ENCODE peak calls at places on chromosomes 4 and X, in four cellular contexts. Y is GM12891, X is GM12878, U is K562. N is an unnamed sample.

GRCh38 chr4:177554966-177555574 is 112.8 kb upstream of the AGA start:
- DNase-seq in Y (peak), X (no peak), U (peak), N (peak)

GRCh38 chr4:160044693-160045092 is 941.8 kb downstream of the RAPGEF2 start:
- DNase-seq in Y (no peak), X (peak), U (no peak), N (no peak)

GRCh38 chrX:117898206-117898605 is 218.4 kb downstream of the KLHL13 start:
- DNase-seq in Y (no peak), X (no peak), U (no peak), N (no peak)

GRCh38 chrX:78958419-78959116 is 13.4 kb downstream of the P2RY10 start:
- DNase-seq in Y (no peak), X (no peak), U (no peak), N (no peak)

GRCh38 chrX:45196701-45197100 is 4.0 kb downstream of the DIPK2B start:
- DNase-seq in Y (no peak), X (no peak), U (no peak), N (no peak)

GRCh38 chr4:41070516-41071281 is 143.6 kb downstream of the APBB2 start:
- DNase-seq in Y (no peak), X (no peak), U (no peak), N (no peak)

GRCh38 chr4:165331316-165331715 is 3.8 kb downstream of the MSMO1 start:
- DNase-seq in Y (no peak), X (no peak), U (no peak), N (no peak)

GRCh38 chr4:154001187-154001586 is 212.3 kb upstream of the SFRP2 start:
- DNase-seq in Y (no peak), X (no peak), U (no peak), N (no peak)

DNA sequence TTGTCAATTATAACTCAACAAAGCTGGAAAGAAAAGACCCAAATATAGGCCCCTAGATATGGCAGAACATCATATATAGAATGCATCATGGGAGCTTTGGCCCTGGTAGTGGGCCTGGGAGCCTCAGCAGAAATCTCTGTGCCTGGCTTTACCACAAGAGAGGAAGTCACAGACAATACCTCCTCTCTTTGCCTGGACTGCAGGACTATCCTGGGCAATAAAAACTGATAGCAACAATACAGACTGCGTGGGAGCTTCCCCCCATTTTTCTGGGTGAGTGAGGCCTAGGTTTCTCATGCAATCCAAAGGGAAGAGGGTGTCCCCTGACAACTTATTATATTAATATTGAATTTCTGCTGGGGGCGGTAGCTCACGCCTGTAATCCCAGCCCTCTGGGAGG is 64.0 kb upstream of the NFKB1 start:
- DNase-seq in Y (no peak), X (no peak), U (no peak), N (peak)
- TF ChIP-seq SPI1 in Y (no peak), X (peak), U (no peak), N (peak)

DNA sequence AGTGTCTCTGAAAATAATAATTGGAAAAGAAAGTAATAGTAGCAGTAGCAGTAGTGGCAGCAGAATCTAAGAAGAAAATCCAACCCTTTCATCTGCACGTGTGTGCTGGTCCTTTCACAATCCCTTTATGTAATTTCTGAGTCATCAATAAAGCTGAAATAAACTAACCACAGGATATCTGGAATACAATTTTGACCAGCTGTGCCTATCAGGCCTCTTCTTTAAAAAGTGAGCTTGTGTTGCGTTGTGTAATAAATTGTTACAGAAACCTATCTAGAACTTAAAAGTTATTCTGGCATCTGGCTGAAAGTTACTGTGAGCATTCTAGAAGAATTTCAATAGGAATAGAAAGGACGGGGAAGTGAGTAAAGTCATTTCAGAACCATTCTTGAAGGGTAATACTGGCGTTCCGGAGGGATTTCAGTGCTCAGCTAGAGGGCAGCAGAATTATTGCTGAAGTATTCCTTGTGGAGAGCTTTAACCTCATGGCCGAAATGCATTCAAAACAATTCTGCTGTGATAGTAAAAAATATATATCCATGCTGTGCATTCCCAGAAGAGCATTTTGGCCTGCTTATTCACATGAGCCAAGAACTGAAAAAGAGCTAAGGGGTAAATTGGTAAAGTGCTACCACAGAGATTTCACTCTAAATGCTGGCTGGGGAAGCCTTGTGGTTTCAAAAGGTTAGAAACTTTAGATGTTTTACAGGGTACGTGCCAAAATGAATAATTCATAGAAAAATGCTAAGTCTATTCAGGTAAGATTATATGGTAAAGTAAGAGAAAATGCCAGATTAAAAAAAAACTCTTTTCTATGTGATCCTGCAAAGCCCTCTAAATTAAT is 260.6 kb downstream of the NKX6-1 start:
- DNase-seq in Y (no peak), X (no peak), U (no peak), N (no peak)
- TF ChIP-seq SPI1 in Y (no peak), X (no peak), U (no peak), N (no peak)

GRCh38 chr4:78291277-78291676 is 234.2 kb downstream of the FRAS1 start:
- DNase-seq in Y (no peak), X (no peak), U (no peak), N (no peak)

GRCh38 chr4:78286281-78286680 is 229.2 kb downstream of the FRAS1 start:
- DNase-seq in Y (no peak), X (no peak), U (no peak), N (no peak)

GRCh38 chr4:78293348-78293747 is 236.2 kb downstream of the FRAS1 start:
- DNase-seq in Y (no peak), X (no peak), U (no peak), N (no peak)

GRCh38 chr4:78292336-78292735 is 235.2 kb downstream of the FRAS1 start:
- DNase-seq in Y (no peak), X (no peak), U (no peak), N (no peak)

GRCh38 chr4:78288327-78288726 is 231.2 kb downstream of the FRAS1 start:
- DNase-seq in Y (no peak), X (no peak), U (no peak), N (no peak)
- TF ChIP-seq SPI1 in Y (no peak), X (no peak), U (no peak), N (no peak)

GRCh38 chrX:20829665-20830481 is 544.3 kb upstream of the CNKSR2 start:
- DNase-seq in Y (no peak), X (no peak), U (no peak), N (no peak)
- TF ChIP-seq SPI1 in Y (no peak), X (no peak), U (no peak), N (no peak)

DNA sequence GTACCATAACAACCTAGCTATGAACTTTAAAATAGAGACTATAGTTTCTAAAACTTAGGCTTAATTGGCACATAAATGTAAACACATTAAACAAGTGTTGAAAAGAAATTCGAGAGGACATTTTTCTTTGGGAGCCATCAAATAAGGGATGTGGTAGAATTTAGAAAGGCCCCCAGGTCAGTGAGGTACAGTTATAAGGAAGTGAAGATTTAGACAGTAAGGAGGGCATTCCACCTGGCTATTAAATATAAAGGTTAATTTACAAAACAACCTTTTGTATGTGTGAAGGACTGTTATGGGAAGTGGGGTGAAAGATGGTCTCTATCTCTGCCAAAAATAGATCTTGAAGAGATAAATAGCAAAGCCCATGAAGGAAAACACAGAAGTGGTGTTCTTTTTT is 83.9 kb downstream of the AFF1 start:
- DNase-seq in Y (no peak), X (no peak), U (no peak), N (no peak)
- TF ChIP-seq SPI1 in Y (peak), X (peak), U (no peak), N (peak)

GRCh38 chr4:79211490-79211889 is 114.4 kb downstream of the NAA11 start:
- DNase-seq in Y (no peak), X (no peak), U (no peak), N (no peak)
- TF ChIP-seq SPI1 in Y (no peak), X (no peak), U (no peak), N (no peak)

N was measured in HL-60.